ENCODE peak calls at places on chromosomes 2 and 18, in six cellular contexts. One of them, this sample, is unnamed.

GRCh38 chr18:60809937-60810336 is 437.4 kb upstream of the MC4R start:
- DNase-seq in H9: no peak
- DNase-seq in mesenchymal stem cell: no peak
- DNase-seq in PC-9: no peak
- DNase-seq in GM23248: no peak
- DNase-seq in IMR-90: no peak
- DNase-seq in this sample: no peak

GRCh38 chr2:20999906-21000645 is 43.8 kb downstream of the APOB start:
- DNase-seq in H9: no peak
- DNase-seq in mesenchymal stem cell: no peak
- DNase-seq in PC-9: no peak
- DNase-seq in GM23248: peak
- DNase-seq in IMR-90: no peak
- DNase-seq in this sample: no peak

GRCh38 chr18:57466745-57467144 is 31.6 kb downstream of the ONECUT2 start:
- DNase-seq in H9: peak
- DNase-seq in mesenchymal stem cell: no peak
- DNase-seq in PC-9: no peak
- DNase-seq in GM23248: no peak
- DNase-seq in IMR-90: no peak
- DNase-seq in this sample: no peak

GRCh38 chr2:100237770-100238169 is 84.5 kb downstream of the LONRF2 start:
- DNase-seq in H9: no peak
- DNase-seq in mesenchymal stem cell: no peak
- DNase-seq in PC-9: no peak
- DNase-seq in GM23248: no peak
- DNase-seq in IMR-90: no peak
- DNase-seq in this sample: no peak

GRCh38 chr2:12714391-12715221 is 2.1 kb upstream of the TRIB2 start:
- DNase-seq in H9: no peak
- DNase-seq in mesenchymal stem cell: peak
- DNase-seq in PC-9: peak
- DNase-seq in GM23248: peak
- DNase-seq in IMR-90: peak
- DNase-seq in this sample: no peak

GRCh38 chr18:29488617-29489016 is 1311.7 kb upstream of the CDH2 start:
- DNase-seq in H9: no peak
- DNase-seq in mesenchymal stem cell: no peak
- DNase-seq in PC-9: no peak
- DNase-seq in GM23248: peak
- DNase-seq in IMR-90: peak
- DNase-seq in this sample: no peak

GRCh38 chr2:8607591-8607990 is 74.3 kb upstream of the ID2 start:
- DNase-seq in H9: no peak
- DNase-seq in mesenchymal stem cell: peak
- DNase-seq in PC-9: no peak
- DNase-seq in GM23248: peak
- DNase-seq in IMR-90: peak
- DNase-seq in this sample: no peak

GRCh38 chr2:99448556-99448955 is 41.3 kb downstream of the REV1 start:
- DNase-seq in H9: no peak
- DNase-seq in mesenchymal stem cell: peak
- DNase-seq in PC-9: no peak
- DNase-seq in GM23248: peak
- DNase-seq in IMR-90: peak
- DNase-seq in this sample: peak

GRCh38 chr2:184611221-184612085 is 13.1 kb downstream of the ZNF804A start:
- DNase-seq in H9: no peak
- DNase-seq in mesenchymal stem cell: peak
- DNase-seq in PC-9: no peak
- DNase-seq in GM23248: peak
- DNase-seq in IMR-90: peak
- DNase-seq in this sample: peak

GRCh38 chr2:233301811-233302210 is 5.8 kb upstream of the SAG start:
- DNase-seq in H9: no peak
- DNase-seq in mesenchymal stem cell: no peak
- DNase-seq in PC-9: no peak
- DNase-seq in GM23248: no peak
- DNase-seq in IMR-90: no peak
- DNase-seq in this sample: no peak

GRCh38 chr2:19408592-19408991 is 50.2 kb upstream of the OSR1 start:
- DNase-seq in H9: no peak
- DNase-seq in mesenchymal stem cell: peak
- DNase-seq in PC-9: no peak
- DNase-seq in GM23248: peak
- DNase-seq in IMR-90: peak
- DNase-seq in this sample: no peak

GRCh38 chr2:21270083-21270491 is 146.3 kb downstream of the TDRD15 start:
- DNase-seq in H9: no peak
- DNase-seq in mesenchymal stem cell: no peak
- DNase-seq in PC-9: no peak
- DNase-seq in GM23248: no peak
- DNase-seq in IMR-90: no peak
- DNase-seq in this sample: no peak

GRCh38 chr2:48914477-48915077 is 159.1 kb upstream of the LHCGR start:
- DNase-seq in H9: no peak
- DNase-seq in mesenchymal stem cell: no peak
- DNase-seq in PC-9: no peak
- DNase-seq in GM23248: no peak
- DNase-seq in IMR-90: no peak
- DNase-seq in this sample: no peak

GRCh38 chr18:22166070-22166972 is 3.1 kb upstream of the GATA6 start:
- DNase-seq in H9: no peak
- DNase-seq in mesenchymal stem cell: peak
- DNase-seq in PC-9: no peak
- DNase-seq in GM23248: no peak
- DNase-seq in IMR-90: no peak
- DNase-seq in this sample: no peak

GRCh38 chr2:205934443-205934842 is 151.5 kb downstream of the INO80D start:
- DNase-seq in H9: no peak
- DNase-seq in mesenchymal stem cell: no peak
- DNase-seq in PC-9: no peak
- DNase-seq in GM23248: peak
- DNase-seq in IMR-90: no peak
- DNase-seq in this sample: no peak

GRCh38 chr2:161586517-161587167 is 37.6 kb upstream of the SLC4A10 start:
- DNase-seq in H9: no peak
- DNase-seq in mesenchymal stem cell: peak
- DNase-seq in PC-9: no peak
- DNase-seq in GM23248: peak
- DNase-seq in IMR-90: peak
- DNase-seq in this sample: no peak

GRCh38 chr2:84781942-84782716 is 98.8 kb downstream of the TRABD2A start:
- DNase-seq in H9: no peak
- DNase-seq in mesenchymal stem cell: no peak
- DNase-seq in PC-9: no peak
- DNase-seq in GM23248: peak
- DNase-seq in IMR-90: peak
- DNase-seq in this sample: no peak

GRCh38 chr2:28507806-28508764 is 12.2 kb downstream of the PLB1 start:
- DNase-seq in H9: no peak
- DNase-seq in mesenchymal stem cell: no peak
- DNase-seq in PC-9: peak
- DNase-seq in GM23248: no peak
- DNase-seq in IMR-90: peak
- DNase-seq in this sample: peak

GRCh38 chr2:216810399-216811160 is 49.3 kb downstream of the TNP1 start:
- DNase-seq in H9: no peak
- DNase-seq in mesenchymal stem cell: no peak
- DNase-seq in PC-9: no peak
- DNase-seq in GM23248: no peak
- DNase-seq in IMR-90: no peak
- DNase-seq in this sample: no peak

GRCh38 chr18:21682276-21683051 is 22.1 kb downstream of the ABHD3 start:
- DNase-seq in H9: no peak
- DNase-seq in mesenchymal stem cell: peak
- DNase-seq in PC-9: no peak
- DNase-seq in GM23248: peak
- DNase-seq in IMR-90: peak
- DNase-seq in this sample: no peak

GRCh38 chr18:47883771-47884413 is 46.6 kb downstream of the SMAD2 start:
- DNase-seq in H9: no peak
- DNase-seq in mesenchymal stem cell: no peak
- DNase-seq in PC-9: no peak
- DNase-seq in GM23248: peak
- DNase-seq in IMR-90: peak
- DNase-seq in this sample: peak

GRCh38 chr2:129741165-129741564 is 238.3 kb upstream of the RAB6C start:
- DNase-seq in H9: no peak
- DNase-seq in mesenchymal stem cell: no peak
- DNase-seq in PC-9: no peak
- DNase-seq in GM23248: no peak
- DNase-seq in IMR-90: no peak
- DNase-seq in this sample: no peak

GRCh38 chr2:127048969-127049897 is 57.7 kb downstream of the BIN1 start:
- DNase-seq in H9: no peak
- DNase-seq in mesenchymal stem cell: no peak
- DNase-seq in PC-9: no peak
- DNase-seq in GM23248: no peak
- DNase-seq in IMR-90: no peak
- DNase-seq in this sample: no peak

GRCh38 chr18:73728657-73729056 is 419.0 kb downstream of the FBXO15 start:
- DNase-seq in H9: no peak
- DNase-seq in mesenchymal stem cell: no peak
- DNase-seq in PC-9: no peak
- DNase-seq in GM23248: peak
- DNase-seq in IMR-90: no peak
- DNase-seq in this sample: no peak

DNA sequence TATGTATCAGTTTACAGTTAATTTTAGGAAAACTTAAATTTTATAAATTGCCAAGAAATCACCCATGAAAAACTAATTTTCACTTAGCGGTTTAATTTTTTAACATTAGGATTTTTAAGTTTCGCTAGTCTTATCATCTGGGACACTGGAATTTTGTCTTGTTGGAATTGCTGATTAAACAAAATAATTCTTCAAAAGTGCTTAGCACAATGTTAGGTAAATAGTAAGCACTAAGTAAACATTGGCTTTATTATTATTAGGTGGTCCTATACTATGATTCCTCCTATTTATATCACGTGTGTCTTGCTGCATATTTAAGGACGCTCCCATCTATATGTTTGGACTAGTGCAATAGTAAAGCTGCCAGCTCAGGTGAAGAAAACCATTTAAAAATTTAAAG is 54.6 kb upstream of the MAP4K3 start:
- DNase-seq in H9: no peak
- DNase-seq in mesenchymal stem cell: no peak
- DNase-seq in PC-9: no peak
- DNase-seq in GM23248: no peak
- DNase-seq in IMR-90: no peak
- DNase-seq in this sample: no peak
- H2AFZ ChIP-seq in H9: no peak
- H2AFZ ChIP-seq in mesenchymal stem cell: no peak
- H2AFZ ChIP-seq in PC-9: no peak
- H2AFZ ChIP-seq in GM23248: no peak
- H2AFZ ChIP-seq in IMR-90: no peak
- H2AFZ ChIP-seq in this sample: no peak

GRCh38 chr2:163248321-163249090 is 409.9 kb upstream of the KCNH7 start:
- DNase-seq in H9: no peak
- DNase-seq in mesenchymal stem cell: no peak
- DNase-seq in PC-9: no peak
- DNase-seq in GM23248: no peak
- DNase-seq in IMR-90: no peak
- DNase-seq in this sample: no peak

GRCh38 chr2:163247151-163247872 is 408.7 kb upstream of the KCNH7 start:
- DNase-seq in H9: no peak
- DNase-seq in mesenchymal stem cell: no peak
- DNase-seq in PC-9: no peak
- DNase-seq in GM23248: no peak
- DNase-seq in IMR-90: no peak
- DNase-seq in this sample: no peak

DNA sequence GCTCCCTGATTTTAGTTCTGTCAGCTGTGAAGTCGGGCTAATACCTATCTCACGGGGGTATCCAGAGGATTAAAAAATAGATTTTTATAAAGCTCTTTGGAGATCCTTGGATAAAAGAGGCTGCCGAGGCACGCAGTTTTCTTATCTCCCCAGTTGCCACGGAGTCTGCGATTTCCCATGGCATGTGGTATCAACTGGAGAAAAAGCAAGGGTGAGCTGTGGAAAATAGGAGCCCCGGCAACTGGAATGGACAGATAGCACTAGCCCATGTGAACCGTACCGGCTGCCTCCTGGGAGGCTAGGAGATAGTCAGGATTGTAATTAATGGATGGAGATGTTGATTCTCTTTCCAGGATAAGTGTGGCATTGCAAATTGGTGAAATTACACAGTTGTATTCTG is 407.5 kb upstream of the KCNH7 start:
- DNase-seq in H9: no peak
- DNase-seq in mesenchymal stem cell: no peak
- DNase-seq in PC-9: no peak
- DNase-seq in GM23248: no peak
- DNase-seq in IMR-90: no peak
- DNase-seq in this sample: no peak
- H2AFZ ChIP-seq in H9: no peak
- H2AFZ ChIP-seq in mesenchymal stem cell: no peak
- H2AFZ ChIP-seq in PC-9: no peak
- H2AFZ ChIP-seq in GM23248: no peak
- H2AFZ ChIP-seq in IMR-90: no peak
- H2AFZ ChIP-seq in this sample: no peak

DNA sequence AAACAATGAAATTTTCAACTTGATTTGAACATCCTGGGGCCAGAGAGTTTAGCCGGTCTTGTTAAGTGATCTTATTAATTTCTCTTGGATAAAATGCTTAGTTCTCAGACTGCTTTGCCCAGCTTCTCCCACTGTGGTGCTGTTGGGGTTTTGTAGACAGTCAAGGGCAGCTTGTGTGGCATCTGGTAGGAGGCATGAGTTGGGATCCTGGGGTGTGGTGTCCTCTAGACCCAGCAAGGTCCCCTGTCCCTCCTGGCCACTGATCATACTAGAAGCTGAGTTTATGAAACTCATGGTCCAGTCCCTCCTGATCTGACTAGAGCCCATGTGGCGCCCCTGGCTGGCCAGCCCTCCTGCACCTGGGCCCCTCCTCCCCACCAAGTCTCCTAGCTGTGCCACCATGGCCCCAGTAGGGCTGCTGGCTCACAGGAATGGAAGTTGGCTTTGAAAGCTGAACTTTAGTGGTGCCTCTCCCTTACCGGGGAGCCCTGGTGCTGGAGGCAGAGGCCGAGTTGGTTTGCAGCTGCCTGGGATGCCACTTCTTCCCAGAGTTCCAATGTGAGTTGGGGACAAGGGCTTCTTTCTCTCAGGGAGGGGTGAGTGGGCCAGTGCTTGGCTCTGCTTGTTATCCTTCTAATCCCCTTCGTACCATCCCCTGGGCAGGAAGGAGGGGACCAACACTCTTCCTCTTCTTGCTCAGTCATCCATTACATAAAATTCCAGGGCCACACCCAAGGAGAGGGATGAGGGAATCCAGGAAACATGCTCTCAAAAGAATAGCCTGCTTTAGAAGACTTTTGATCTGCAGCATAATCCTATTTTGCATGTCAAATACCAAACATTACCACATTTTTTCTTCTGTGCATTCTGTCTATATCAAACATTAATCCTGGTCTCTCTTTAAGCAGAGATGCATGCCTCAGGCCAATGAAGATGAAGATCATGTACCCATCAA is 37.5 kb upstream of the HAAO start:
- DNase-seq in H9: no peak
- DNase-seq in mesenchymal stem cell: no peak
- DNase-seq in PC-9: no peak
- DNase-seq in GM23248: peak
- DNase-seq in IMR-90: no peak
- DNase-seq in this sample: no peak
- H2AFZ ChIP-seq in H9: no peak
- H2AFZ ChIP-seq in mesenchymal stem cell: no peak
- H2AFZ ChIP-seq in PC-9: no peak
- H2AFZ ChIP-seq in GM23248: peak
- H2AFZ ChIP-seq in IMR-90: peak
- H2AFZ ChIP-seq in this sample: peak

GRCh38 chr2:120538691-120539420 is 192.9 kb downstream of the INHBB start:
- DNase-seq in H9: no peak
- DNase-seq in mesenchymal stem cell: no peak
- DNase-seq in PC-9: no peak
- DNase-seq in GM23248: no peak
- DNase-seq in IMR-90: no peak
- DNase-seq in this sample: no peak
- H2AFZ ChIP-seq in H9: no peak
- H2AFZ ChIP-seq in mesenchymal stem cell: no peak
- H2AFZ ChIP-seq in PC-9: no peak
- H2AFZ ChIP-seq in GM23248: peak
- H2AFZ ChIP-seq in IMR-90: no peak
- H2AFZ ChIP-seq in this sample: no peak

This sample was measured in keratinocyte.